ENCODE peak calls at places on chromosomes 4 and X, in six cellular contexts. S, J, Z, O, R and C are unnamed samples.
A peak's percentile ranks its signal among the peaks of the same experiment; 100 is the strongest.

GRCh38 chrX:11117751-11118150 is 6.6 kb downstream of the HCCS start:
- DNase-seq in S (no peak), J (no peak), Z (no peak), O (no peak), R (no peak), C (no peak)

GRCh38 chrX:46791927-46792825 is 33.3 kb upstream of the SLC9A7 start:
- DNase-seq in S (peak; percentile 91), J (no peak), Z (no peak), O (no peak), R (no peak), C (peak; percentile 14)

GRCh38 chr4:18291981-18292380 is 270.4 kb upstream of the LCORL start:
- DNase-seq in S (no peak), J (no peak), Z (no peak), O (no peak), R (no peak), C (no peak)

GRCh38 chr4:92270908-92271307 is 32.9 kb upstream of the GRID2 start:
- DNase-seq in S (no peak), J (no peak), Z (no peak), O (no peak), R (no peak), C (no peak)

GRCh38 chr4:185211035-185211434 is 1.6 kb downstream of the SNX25 start:
- DNase-seq in S (peak; percentile 20), J (no peak), Z (no peak), O (no peak), R (no peak), C (no peak)

GRCh38 chr4:146051724-146052396 is 113.2 kb upstream of the ZNF827 start:
- DNase-seq in S (peak; percentile 56), J (no peak), Z (no peak), O (no peak), R (no peak), C (no peak)

GRCh38 chr4:170089743-170090666 is at the start of gene AADAT:
- DNase-seq in S (peak; percentile 80), J (no peak), Z (peak; percentile 80), O (peak; percentile 74), R (peak; percentile 83), C (peak; percentile 89)

GRCh38 chr4:121876976-121877773 is 6.9 kb upstream of the BBS7 start:
- DNase-seq in S (no peak), J (no peak), Z (no peak), O (no peak), R (no peak), C (no peak)

GRCh38 chrX:12751887-12752286 is 39.3 kb upstream of the PRPS2 start:
- DNase-seq in S (no peak), J (no peak), Z (no peak), O (no peak), R (no peak), C (peak; percentile 25)

GRCh38 chr4:93147524-93148212 is 680.9 kb upstream of the ATOH1 start:
- DNase-seq in S (no peak), J (no peak), Z (no peak), O (no peak), R (no peak), C (no peak)

GRCh38 chrX:50614460-50614859 is 143.8 kb upstream of the DGKK start:
- DNase-seq in S (no peak), J (no peak), Z (no peak), O (no peak), R (no peak), C (no peak)

GRCh38 chrX:119655125-119655524 is 37.8 kb downstream of the SEPTIN6 start:
- DNase-seq in S (peak; percentile 63), J (no peak), Z (peak; percentile 22), O (no peak), R (no peak), C (no peak)

GRCh38 chr4:167234388-167234881 is at the start of gene SPOCK3:
- DNase-seq in S (peak; percentile 31), J (no peak), Z (peak; percentile 21), O (no peak), R (no peak), C (peak; percentile 30)

DNA sequence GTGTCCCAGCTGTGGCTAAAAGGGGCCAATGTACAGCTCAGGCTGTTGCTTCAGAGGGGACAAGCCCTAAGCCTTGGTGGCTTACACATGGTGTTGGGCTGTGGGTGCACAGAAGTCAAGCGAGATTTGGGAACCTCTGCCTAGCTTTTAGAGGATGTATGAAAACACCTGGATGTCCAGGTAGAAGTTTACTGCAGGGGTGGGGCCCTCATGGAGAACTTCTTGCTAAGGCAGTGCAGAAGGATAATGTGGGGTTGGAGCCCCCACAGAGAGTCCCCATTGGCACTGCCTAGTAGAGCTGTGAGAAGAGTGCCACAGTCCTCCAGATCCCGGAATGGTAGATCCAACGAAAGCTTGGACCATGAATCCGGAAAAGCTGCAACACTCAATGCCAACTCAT is 40.5 kb downstream of the UBA6 start:
- DNase-seq in S (no peak), J (no peak), Z (no peak), O (no peak), R (no peak), C (no peak)
- H3K9me3 ChIP-seq in S (no peaks in the 10 kb centered on the region), J (peaks cover 4% of the 10 kb centered on the region), Z (no peaks in the 10 kb centered on the region), O (no peaks in the 10 kb centered on the region), R (no peaks in the 10 kb centered on the region), C (no peaks in the 10 kb centered on the region)

DNA sequence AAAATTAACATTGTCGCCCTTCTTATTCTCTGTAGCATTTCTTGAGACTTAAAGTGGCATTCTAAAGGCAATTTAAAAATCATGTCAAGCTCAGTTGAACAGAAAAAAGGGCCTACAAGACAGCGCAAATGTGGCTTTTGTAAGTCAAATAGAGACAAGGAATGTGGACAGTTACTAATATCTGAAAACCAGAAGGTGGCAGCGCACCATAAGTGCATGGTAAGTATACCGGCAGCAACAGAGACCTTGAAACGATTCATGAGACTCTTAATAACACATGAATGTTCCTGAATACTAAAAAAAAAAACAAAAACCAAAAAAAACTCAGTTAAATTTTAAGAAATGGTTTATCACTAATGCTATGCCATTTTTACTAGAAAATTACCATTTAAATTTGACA is 82.4 kb upstream of the HPRT1 start:
- DNase-seq in S (peak; percentile 65), J (no peak), Z (no peak), O (no peak), R (no peak), C (no peak)
- TF ChIP-seq CTCF in S (peak; percentile 45), J (no peak), Z (peak; percentile 34), O (no peak), R (no peak), C (no peak)

GRCh38 chr4:271492-272103 is 33.7 kb downstream of the ZNF732 start:
- DNase-seq in S (no peak), J (no peak), Z (no peak), O (no peak), R (no peak), C (no peak)
- H3K9me3 ChIP-seq in S (peaks cover 2% of the 10 kb centered on the region), J (peaks cover 26% of the 10 kb centered on the region), Z (peaks cover 100% of the 10 kb centered on the region), O (peaks cover 92% of the 10 kb centered on the region), R (peaks cover 77% of the 10 kb centered on the region), C (peaks cover 15% of the 10 kb centered on the region)

GRCh38 chr4:150212927-150213326 is 134.7 kb downstream of the DCLK2 start:
- DNase-seq in S (no peak), J (no peak), Z (no peak), O (no peak), R (no peak), C (no peak)
- TF ChIP-seq CTCF in S (no peak), J (no peak), Z (no peak), O (no peak), R (no peak), C (no peak)

GRCh38 chr4:138500869-138501268 is 258.7 kb upstream of the SLC7A11 start:
- DNase-seq in S (no peak), J (no peak), Z (no peak), O (no peak), R (no peak), C (no peak)

GRCh38 chr4:138501614-138502013 is 259.5 kb upstream of the SLC7A11 start:
- DNase-seq in S (no peak), J (no peak), Z (no peak), O (no peak), R (no peak), C (no peak)

GRCh38 chr4:138494931-138495330 is 252.8 kb upstream of the SLC7A11 start:
- DNase-seq in S (no peak), J (no peak), Z (no peak), O (no peak), R (no peak), C (no peak)

DNA sequence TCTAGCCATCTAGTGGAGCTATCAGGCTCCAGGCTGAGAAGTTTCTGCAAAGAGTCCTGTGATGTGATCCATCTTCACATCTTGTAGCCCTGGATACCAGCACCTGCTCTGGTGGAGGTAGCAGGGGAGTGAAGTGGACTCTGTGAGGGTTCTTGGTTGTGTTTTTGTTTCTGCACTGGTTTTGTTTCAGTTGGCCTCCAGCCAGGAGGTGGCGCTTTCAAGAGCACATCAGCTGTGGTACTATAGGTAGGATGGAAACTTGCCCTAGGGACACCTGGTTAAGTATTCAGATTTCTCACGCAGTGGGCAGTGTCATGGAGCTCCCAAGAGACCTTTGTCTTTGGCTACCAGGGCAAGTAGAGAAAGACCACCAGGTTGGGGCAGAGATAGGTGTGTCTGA is 257.5 kb upstream of the SLC7A11 start:
- DNase-seq in S (no peak), J (no peak), Z (no peak), O (no peak), R (no peak), C (peak; percentile 35)
- H3K9me3 ChIP-seq in S (no peaks in the 10 kb centered on the region), J (no peaks in the 10 kb centered on the region), Z (peaks cover 24% of the 10 kb centered on the region), O (no peaks in the 10 kb centered on the region), R (peaks cover 8% of the 10 kb centered on the region), C (no peaks in the 10 kb centered on the region)

GRCh38 chrX:118038614-118039365 is 77.8 kb downstream of the KLHL13 start:
- DNase-seq in S (peak; percentile 5), J (no peak), Z (no peak), O (no peak), R (no peak), C (no peak)
- TF ChIP-seq CTCF in S (no peak), J (no peak), Z (no peak), O (no peak), R (no peak), C (no peak)